ENCODE peak calls at places on chromosomes 4 and X, in eight cellular contexts. One of them, this sample, is unnamed.

GRCh38 chr4:74228691-74229640 is 71.0 kb downstream of the MTHFD2L start:
- DNase-seq in stimulated activated CD8-positive, alpha-beta memory T cell treated with anti-CD3 and anti-CD28 coated beads, Interleukin-12 subunit alpha, Interleukin-12 subunit beta, amount 100 ng/mL, for 1 hour: peak
- DNase-seq in fibroblast of the conjunctiva: peak
- DNase-seq in endothelial cell: peak
- DNase-seq in activated T-cell treated with anti-CD3 and anti-CD28 coated beads for 24 hours: peak
- DNase-seq in ovary: peak
- DNase-seq in WERI-Rb-1: peak
- DNase-seq in NAMALWA: peak
- DNase-seq in this sample: no peak

GRCh38 chr4:143091862-143092261 is 92.9 kb upstream of the USP38 start:
- DNase-seq in stimulated activated CD8-positive, alpha-beta memory T cell treated with anti-CD3 and anti-CD28 coated beads, Interleukin-12 subunit alpha, Interleukin-12 subunit beta, amount 100 ng/mL, for 1 hour: no peak
- DNase-seq in fibroblast of the conjunctiva: no peak
- DNase-seq in endothelial cell: no peak
- DNase-seq in activated T-cell treated with anti-CD3 and anti-CD28 coated beads for 24 hours: no peak
- DNase-seq in ovary: no peak
- DNase-seq in WERI-Rb-1: no peak
- DNase-seq in NAMALWA: no peak
- DNase-seq in this sample: no peak

GRCh38 chr4:169251291-169252235 is 19.2 kb downstream of the SH3RF1 start:
- DNase-seq in stimulated activated CD8-positive, alpha-beta memory T cell treated with anti-CD3 and anti-CD28 coated beads, Interleukin-12 subunit alpha, Interleukin-12 subunit beta, amount 100 ng/mL, for 1 hour: no peak
- DNase-seq in fibroblast of the conjunctiva: no peak
- DNase-seq in endothelial cell: no peak
- DNase-seq in activated T-cell treated with anti-CD3 and anti-CD28 coated beads for 24 hours: no peak
- DNase-seq in ovary: no peak
- DNase-seq in WERI-Rb-1: no peak
- DNase-seq in NAMALWA: no peak
- DNase-seq in this sample: peak

GRCh38 chr4:1604706-1605205 is 79.4 kb downstream of the FAM53A start:
- DNase-seq in stimulated activated CD8-positive, alpha-beta memory T cell treated with anti-CD3 and anti-CD28 coated beads, Interleukin-12 subunit alpha, Interleukin-12 subunit beta, amount 100 ng/mL, for 1 hour: peak
- DNase-seq in fibroblast of the conjunctiva: no peak
- DNase-seq in endothelial cell: no peak
- DNase-seq in activated T-cell treated with anti-CD3 and anti-CD28 coated beads for 24 hours: no peak
- DNase-seq in ovary: no peak
- DNase-seq in WERI-Rb-1: peak
- DNase-seq in NAMALWA: no peak
- DNase-seq in this sample: no peak

GRCh38 chrX:154654372-154654771 is 993 bp upstream of the CTAG2 start:
- DNase-seq in stimulated activated CD8-positive, alpha-beta memory T cell treated with anti-CD3 and anti-CD28 coated beads, Interleukin-12 subunit alpha, Interleukin-12 subunit beta, amount 100 ng/mL, for 1 hour: no peak
- DNase-seq in fibroblast of the conjunctiva: no peak
- DNase-seq in endothelial cell: no peak
- DNase-seq in activated T-cell treated with anti-CD3 and anti-CD28 coated beads for 24 hours: no peak
- DNase-seq in ovary: no peak
- DNase-seq in WERI-Rb-1: no peak
- DNase-seq in NAMALWA: no peak
- DNase-seq in this sample: no peak

GRCh38 chrX:15158736-15159406 is 111.0 kb downstream of the ASB9 start:
- DNase-seq in stimulated activated CD8-positive, alpha-beta memory T cell treated with anti-CD3 and anti-CD28 coated beads, Interleukin-12 subunit alpha, Interleukin-12 subunit beta, amount 100 ng/mL, for 1 hour: no peak
- DNase-seq in fibroblast of the conjunctiva: no peak
- DNase-seq in endothelial cell: no peak
- DNase-seq in activated T-cell treated with anti-CD3 and anti-CD28 coated beads for 24 hours: no peak
- DNase-seq in ovary: no peak
- DNase-seq in WERI-Rb-1: no peak
- DNase-seq in NAMALWA: no peak
- DNase-seq in this sample: no peak

GRCh38 chr4:79748835-79749234 is 324.2 kb downstream of the ANTXR2 start:
- DNase-seq in stimulated activated CD8-positive, alpha-beta memory T cell treated with anti-CD3 and anti-CD28 coated beads, Interleukin-12 subunit alpha, Interleukin-12 subunit beta, amount 100 ng/mL, for 1 hour: no peak
- DNase-seq in fibroblast of the conjunctiva: no peak
- DNase-seq in endothelial cell: no peak
- DNase-seq in activated T-cell treated with anti-CD3 and anti-CD28 coated beads for 24 hours: no peak
- DNase-seq in ovary: no peak
- DNase-seq in WERI-Rb-1: no peak
- DNase-seq in NAMALWA: no peak
- DNase-seq in this sample: no peak

GRCh38 chrX:25158635-25159034 is 142.9 kb upstream of the ARX start:
- DNase-seq in stimulated activated CD8-positive, alpha-beta memory T cell treated with anti-CD3 and anti-CD28 coated beads, Interleukin-12 subunit alpha, Interleukin-12 subunit beta, amount 100 ng/mL, for 1 hour: no peak
- DNase-seq in fibroblast of the conjunctiva: no peak
- DNase-seq in endothelial cell: no peak
- DNase-seq in activated T-cell treated with anti-CD3 and anti-CD28 coated beads for 24 hours: no peak
- DNase-seq in ovary: no peak
- DNase-seq in WERI-Rb-1: no peak
- DNase-seq in NAMALWA: no peak
- DNase-seq in this sample: no peak

GRCh38 chrX:13533726-13534125 is 35.7 kb upstream of the EGFL6 start:
- DNase-seq in stimulated activated CD8-positive, alpha-beta memory T cell treated with anti-CD3 and anti-CD28 coated beads, Interleukin-12 subunit alpha, Interleukin-12 subunit beta, amount 100 ng/mL, for 1 hour: no peak
- DNase-seq in fibroblast of the conjunctiva: peak
- DNase-seq in endothelial cell: no peak
- DNase-seq in activated T-cell treated with anti-CD3 and anti-CD28 coated beads for 24 hours: no peak
- DNase-seq in ovary: no peak
- DNase-seq in WERI-Rb-1: no peak
- DNase-seq in NAMALWA: no peak
- DNase-seq in this sample: no peak

GRCh38 chr4:151563194-151563593 is 154.2 kb downstream of the FHIP1A start:
- DNase-seq in stimulated activated CD8-positive, alpha-beta memory T cell treated with anti-CD3 and anti-CD28 coated beads, Interleukin-12 subunit alpha, Interleukin-12 subunit beta, amount 100 ng/mL, for 1 hour: no peak
- DNase-seq in fibroblast of the conjunctiva: no peak
- DNase-seq in endothelial cell: no peak
- DNase-seq in activated T-cell treated with anti-CD3 and anti-CD28 coated beads for 24 hours: no peak
- DNase-seq in ovary: no peak
- DNase-seq in WERI-Rb-1: no peak
- DNase-seq in NAMALWA: no peak
- DNase-seq in this sample: no peak

GRCh38 chr4:70958681-70959080 is 34.8 kb upstream of the DCK start:
- DNase-seq in stimulated activated CD8-positive, alpha-beta memory T cell treated with anti-CD3 and anti-CD28 coated beads, Interleukin-12 subunit alpha, Interleukin-12 subunit beta, amount 100 ng/mL, for 1 hour: no peak
- DNase-seq in fibroblast of the conjunctiva: peak
- DNase-seq in endothelial cell: no peak
- DNase-seq in activated T-cell treated with anti-CD3 and anti-CD28 coated beads for 24 hours: no peak
- DNase-seq in ovary: no peak
- DNase-seq in WERI-Rb-1: no peak
- DNase-seq in NAMALWA: no peak
- DNase-seq in this sample: no peak

GRCh38 chrX:109403927-109404326 is 78.0 kb downstream of the GUCY2F start:
- DNase-seq in stimulated activated CD8-positive, alpha-beta memory T cell treated with anti-CD3 and anti-CD28 coated beads, Interleukin-12 subunit alpha, Interleukin-12 subunit beta, amount 100 ng/mL, for 1 hour: no peak
- DNase-seq in fibroblast of the conjunctiva: no peak
- DNase-seq in endothelial cell: no peak
- DNase-seq in activated T-cell treated with anti-CD3 and anti-CD28 coated beads for 24 hours: no peak
- DNase-seq in ovary: no peak
- DNase-seq in WERI-Rb-1: no peak
- DNase-seq in NAMALWA: no peak
- DNase-seq in this sample: no peak

GRCh38 chr4:24137596-24137962 is 247.7 kb upstream of the PPARGC1A start:
- DNase-seq in stimulated activated CD8-positive, alpha-beta memory T cell treated with anti-CD3 and anti-CD28 coated beads, Interleukin-12 subunit alpha, Interleukin-12 subunit beta, amount 100 ng/mL, for 1 hour: no peak
- DNase-seq in fibroblast of the conjunctiva: no peak
- DNase-seq in endothelial cell: no peak
- DNase-seq in activated T-cell treated with anti-CD3 and anti-CD28 coated beads for 24 hours: no peak
- DNase-seq in ovary: no peak
- DNase-seq in WERI-Rb-1: no peak
- DNase-seq in NAMALWA: no peak
- DNase-seq in this sample: no peak